ENCODE peak calls at places on chromosomes 16 and 17, in six cellular contexts. M, A, L, R, J and W are unnamed samples.

GRCh38 chr16:14302031-14302398 is 230.9 kb downstream of the MRTFB start:
- DNase-seq in M (peak), A (peak), R (peak), L (no peak), J (no peak), W (no peak)

GRCh38 chr17:42067371-42068180 is 17.2 kb upstream of the C17orf113 start:
- DNase-seq in J (peak), M (peak), L (no peak), R (peak), A (peak), W (peak)

GRCh38 chr16:8962393-8963009 is 1.2 kb downstream of the USP7 start:
- DNase-seq in L (no peak), R (no peak), A (peak), M (no peak), J (no peak), W (no peak)

GRCh38 chr16:27532088-27532810 is 17.5 kb downstream of the GTF3C1 start:
- DNase-seq in L (no peak), R (no peak), M (no peak), J (no peak), A (peak), W (no peak)

GRCh38 chr16:82954224-82954929 is 327.6 kb downstream of the CDH13 start:
- DNase-seq in M (no peak), A (no peak), L (no peak), J (no peak), R (no peak), W (no peak)

GRCh38 chr16:48887646-48888045 is 277.7 kb upstream of the N4BP1 start:
- DNase-seq in M (no peak), A (no peak), J (no peak), R (no peak), L (no peak), W (no peak)

GRCh38 chr16:89658221-89658879 is 714 bp downstream of the SPATA33 start:
- DNase-seq in A (no peak), L (no peak), M (no peak), J (no peak), R (no peak), W (no peak)

GRCh38 chr17:13024526-13025263 is 6.9 kb upstream of the ELAC2 start:
- DNase-seq in L (no peak), R (peak), A (peak), J (no peak), M (peak), W (peak)

GRCh38 chr16:81279375-81279774 is 35.4 kb upstream of the GAN start:
- DNase-seq in A (no peak), L (no peak), J (no peak), R (no peak), M (no peak), W (no peak)

GRCh38 chr16:68395806-68396205 is 52.5 kb downstream of the SMPD3 start:
- DNase-seq in R (no peak), A (no peak), L (no peak), J (no peak), M (no peak), W (no peak)

GRCh38 chr17:71441098-71441497 is 679.7 kb upstream of the SOX9 start:
- DNase-seq in L (peak), J (no peak), A (no peak), R (peak), M (no peak), W (no peak)

GRCh38 chr17:1039119-1039507 is 42.2 kb downstream of the TIMM22 start:
- DNase-seq in L (no peak), M (no peak), R (no peak), J (no peak), A (no peak), W (no peak)

GRCh38 chr17:61770043-61770442 is 93.3 kb downstream of the BRIP1 start:
- DNase-seq in J (no peak), A (no peak), R (no peak), M (no peak), L (no peak), W (no peak)

GRCh38 chr16:10945065-10945787 is 862 bp downstream of the CLEC16A start:
- DNase-seq in A (no peak), J (no peak), M (no peak), R (no peak), L (no peak), W (no peak)

GRCh38 chr16:26995522-26995921 is 71.2 kb upstream of the C16orf82 start:
- DNase-seq in A (no peak), M (no peak), L (no peak), J (no peak), R (no peak), W (no peak)

GRCh38 chr16:58684001-58684353 is 593 bp downstream of the SLC38A7 start:
- DNase-seq in L (no peak), J (no peak), A (no peak), R (no peak), M (no peak), W (no peak)

GRCh38 chr16:57865746-57866528 is 63.6 kb upstream of the KIFC3 start:
- DNase-seq in M (no peak), L (no peak), J (no peak), A (no peak), R (no peak), W (no peak)

GRCh38 chr17:29042679-29043538 is at the start of gene PIPOX:
- DNase-seq in M (no peak), J (no peak), L (no peak), A (no peak), R (no peak), W (no peak)
- TF ChIP-seq CTCF in M (no peak), J (no peak), L (peak), A (no peak), R (no peak), W (no peak)

DNA sequence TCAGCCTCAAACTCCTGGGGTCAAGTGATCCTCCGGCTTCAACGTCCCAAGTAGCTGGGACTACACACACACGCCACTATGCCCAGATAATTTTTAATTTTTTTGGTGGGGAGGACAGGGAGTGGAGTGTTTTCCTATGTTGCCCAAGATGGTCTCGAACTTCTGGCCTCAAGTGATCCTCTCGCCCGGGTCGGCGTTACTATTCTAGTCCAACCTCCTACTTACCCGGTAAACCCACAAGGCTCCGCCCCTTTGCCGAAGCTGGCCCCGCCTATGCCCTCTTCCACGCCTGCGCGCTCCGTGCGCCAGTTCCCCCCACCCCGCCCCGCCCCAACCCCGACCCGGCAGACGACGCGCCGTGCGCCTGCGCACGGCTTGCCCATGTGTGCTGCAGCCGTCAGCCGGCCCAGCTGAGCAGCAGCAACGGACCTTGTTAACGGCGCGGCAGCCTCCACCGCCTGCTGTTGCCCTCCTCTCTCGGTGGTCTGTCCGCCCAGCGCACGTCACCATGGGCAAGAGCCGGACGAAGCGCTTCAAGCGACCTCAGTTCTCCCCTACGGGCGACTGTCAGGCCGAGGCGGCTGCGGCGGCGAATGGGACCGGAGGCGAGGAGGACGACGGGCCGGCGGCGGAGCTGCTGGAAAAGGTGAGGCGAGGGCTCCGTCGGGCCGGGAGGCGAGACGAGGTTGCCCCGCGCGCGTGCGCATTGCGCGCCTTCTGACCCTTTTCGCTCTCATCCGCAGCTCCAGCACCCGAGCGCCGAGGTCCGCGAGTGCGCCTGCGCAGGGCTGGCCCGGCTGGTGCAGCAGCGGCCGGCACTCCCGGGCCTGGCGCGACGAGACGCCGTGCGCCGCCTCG is at the start of gene HEATR3:
- DNase-seq in J (peak), L (peak), R (peak), M (peak), A (peak), W (peak)
- TF ChIP-seq CTCF in J (no peak), L (no peak), R (no peak), M (no peak), A (no peak), W (no peak)

DNA sequence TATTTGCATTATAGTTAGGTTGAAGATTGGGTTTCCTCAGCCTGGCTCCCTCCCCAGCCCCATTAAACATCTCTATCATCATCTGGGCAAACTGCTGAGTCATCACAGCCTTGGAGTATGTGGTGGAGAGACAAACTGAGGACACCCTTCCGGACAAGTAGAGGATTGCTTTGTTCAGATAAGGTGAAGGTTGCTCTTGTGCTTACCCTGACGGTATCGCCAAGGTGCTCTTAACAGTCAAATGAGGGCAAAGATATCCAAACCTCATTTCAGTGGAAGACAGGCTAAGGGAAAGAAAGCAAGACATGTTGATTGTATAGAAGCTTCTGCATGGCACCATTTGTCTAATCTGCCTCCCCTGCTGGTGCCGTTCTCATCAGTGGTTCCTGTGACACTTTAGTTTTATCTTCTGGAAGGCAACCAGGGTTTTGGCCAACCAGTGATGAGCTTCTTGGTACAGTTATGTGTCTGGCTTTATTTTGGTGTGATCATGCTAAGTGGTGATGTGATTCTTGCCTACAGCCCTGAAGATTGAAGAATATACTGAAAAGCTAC is 56.9 kb upstream of the LGALS9 start:
- DNase-seq in M (no peak), L (no peak), A (no peak), R (no peak), J (no peak), W (no peak)
- TF ChIP-seq CTCF in M (no peak), L (no peak), A (no peak), R (no peak), J (no peak), W (no peak)

GRCh38 chr17:40124279-40125141 is 2.7 kb downstream of the MSL1 start:
- DNase-seq in A (no peak), R (no peak), M (no peak), J (no peak), L (no peak), W (no peak)
- TF ChIP-seq CTCF in A (no peak), R (no peak), M (no peak), J (no peak), L (no peak), W (no peak)

DNA sequence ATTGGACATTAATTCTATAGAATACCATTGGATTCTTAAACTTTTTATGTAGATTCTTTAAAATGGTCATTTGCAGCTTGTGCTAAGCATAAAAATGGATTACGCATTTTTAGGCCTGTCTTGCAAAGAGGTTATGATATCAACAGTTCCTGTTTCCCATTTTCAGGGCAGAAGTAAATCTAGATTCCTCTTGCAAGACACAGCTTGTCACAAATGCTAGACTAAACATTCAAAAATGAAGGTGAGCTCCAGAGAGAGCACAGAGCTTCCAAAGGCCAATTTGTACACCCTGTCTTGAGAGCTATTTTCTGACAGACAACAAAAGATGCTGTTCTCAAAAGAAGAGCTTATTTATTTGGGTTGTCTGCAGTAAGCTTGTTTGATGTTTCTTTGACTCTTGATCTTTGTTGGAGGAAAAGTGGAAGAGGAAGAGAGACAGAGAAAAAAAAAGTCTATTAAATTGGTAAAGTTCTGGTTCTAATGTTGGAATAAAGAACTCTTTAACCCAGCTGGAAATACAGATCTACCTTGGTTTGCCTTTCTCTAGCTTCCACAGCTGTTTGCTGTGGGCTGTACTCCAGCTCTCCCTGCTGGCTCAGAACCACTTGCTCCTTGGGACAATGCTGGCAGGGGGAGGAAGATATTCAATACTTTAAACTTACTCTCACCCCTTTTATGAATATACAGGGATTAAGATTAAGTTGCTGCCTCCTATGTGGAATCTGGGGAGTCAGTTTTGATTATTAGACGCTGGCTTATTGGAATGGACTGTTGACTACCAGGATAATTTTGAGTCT is 651.8 kb downstream of the CDH11 start:
- DNase-seq in M (no peak), R (no peak), L (no peak), A (peak), J (no peak), W (no peak)
- TF ChIP-seq CTCF in M (peak), R (no peak), L (no peak), A (no peak), J (no peak), W (no peak)

GRCh38 chr17:32875904-32876413 is 965 bp downstream of the MYO1D start:
- DNase-seq in A (no peak), L (no peak), J (no peak), R (no peak), M (no peak), W (no peak)

GRCh38 chr17:32875230-32875903 is 1.6 kb downstream of the MYO1D start:
- DNase-seq in L (no peak), R (no peak), A (no peak), M (no peak), J (no peak), W (no peak)

GRCh38 chr17:32878211-32878610 is 1.3 kb upstream of the MYO1D start:
- DNase-seq in R (no peak), L (no peak), M (peak), J (peak), A (peak), W (no peak)

GRCh38 chr17:32877164-32877764 is 340 bp upstream of the MYO1D start:
- DNase-seq in A (peak), J (peak), L (peak), R (peak), M (peak), W (peak)

DNA sequence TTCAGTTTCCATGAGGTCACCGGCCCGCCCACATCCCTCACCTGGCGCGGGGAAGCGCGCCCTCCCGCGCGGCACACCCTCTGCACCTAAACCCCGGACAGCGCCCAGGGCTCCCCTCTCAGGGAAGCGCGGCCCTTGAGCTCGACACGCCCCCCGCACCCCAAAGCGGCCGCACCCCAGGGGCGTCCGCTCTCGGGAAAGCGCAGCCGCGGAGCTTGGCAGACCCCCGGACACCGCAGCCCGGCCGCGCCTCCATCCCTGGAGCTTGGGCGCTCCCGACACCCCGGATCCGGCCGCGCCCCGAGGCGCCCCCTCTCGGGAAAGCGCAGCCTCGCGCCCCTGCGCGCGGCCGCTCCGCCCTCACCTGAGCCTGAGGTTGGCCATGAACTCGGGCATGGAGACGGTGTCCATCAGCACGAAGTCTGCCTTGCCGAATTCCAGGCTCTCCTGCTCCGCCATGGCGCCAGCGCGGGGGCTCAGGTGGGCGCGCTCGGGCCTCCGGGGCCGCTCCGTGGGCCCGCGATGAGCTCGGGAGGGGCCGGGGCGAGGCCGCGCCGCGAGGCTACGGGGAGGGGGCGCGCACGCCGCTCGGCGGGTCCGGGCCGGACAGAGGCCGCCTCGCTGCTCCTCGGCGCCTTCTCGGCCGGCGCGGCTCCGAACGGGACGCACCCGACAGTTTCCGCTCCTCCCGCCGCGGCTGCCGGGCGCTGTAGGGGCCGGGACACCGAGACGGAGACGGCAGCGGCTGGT is at the start of gene MYO1D:
- DNase-seq in L (no peak), M (peak), A (peak), R (peak), J (peak), W (peak)
- TF ChIP-seq CTCF in L (peak), M (peak), A (no peak), R (no peak), J (no peak), W (peak)

GRCh38 chr17:77375526-77375916 is 234.8 kb downstream of the SEC14L1 start:
- DNase-seq in R (no peak), A (no peak), J (no peak), L (no peak), M (no peak), W (no peak)

GRCh38 chr17:77372444-77373297 is 231.9 kb downstream of the SEC14L1 start:
- DNase-seq in L (no peak), J (peak), A (peak), R (no peak), M (peak), W (peak)

GRCh38 chr17:77373298-77374169 is 232.8 kb downstream of the SEC14L1 start:
- DNase-seq in A (peak), L (no peak), M (no peak), J (no peak), R (no peak), W (peak)

GRCh38 chr17:77375108-77375507 is 234.3 kb downstream of the SEC14L1 start:
- DNase-seq in R (no peak), J (no peak), L (no peak), M (no peak), A (no peak), W (no peak)

DNA sequence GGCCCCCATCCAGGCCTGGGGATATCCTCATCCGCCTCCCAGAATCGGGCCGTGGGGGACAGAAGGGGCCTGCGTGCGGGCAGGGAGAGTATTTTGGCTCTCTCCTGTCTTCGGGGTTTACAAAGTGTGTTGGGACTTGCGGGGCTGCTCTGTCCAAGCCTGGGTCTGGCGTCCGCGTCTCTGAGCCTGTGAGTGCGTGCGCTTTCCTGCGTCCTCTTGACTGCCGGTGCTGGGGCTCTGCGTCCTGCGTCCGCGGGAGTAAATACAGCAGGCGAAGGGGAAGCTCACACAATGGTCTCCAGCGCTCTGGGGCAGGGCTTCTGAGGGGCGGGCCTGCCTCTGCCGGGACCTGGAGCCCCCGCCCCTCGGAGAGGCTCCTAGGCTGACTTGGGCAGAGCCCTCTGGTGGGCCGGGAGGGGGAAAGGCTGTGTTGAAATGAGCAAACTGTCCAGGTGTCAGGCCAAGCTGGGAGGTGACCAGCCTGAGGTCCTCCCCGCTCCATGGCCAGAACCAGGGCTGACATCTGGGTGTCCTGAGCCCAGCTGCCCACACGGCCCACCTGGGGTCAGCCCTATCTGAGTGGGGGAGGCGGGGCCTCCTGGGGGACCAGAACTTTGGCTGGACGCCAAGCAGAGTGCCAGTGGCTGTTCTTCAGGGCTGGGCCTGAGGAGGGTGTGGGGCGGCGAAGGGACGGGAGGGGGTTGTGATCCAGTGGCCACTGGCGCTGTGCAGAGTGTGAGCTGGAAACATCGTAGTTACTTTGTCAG is 233.6 kb downstream of the SEC14L1 start:
- DNase-seq in M (peak), A (peak), L (no peak), R (no peak), J (peak), W (peak)
- TF ChIP-seq CTCF in M (peak), A (peak), L (peak), R (no peak), J (no peak), W (peak)

GRCh38 chr17:18999394-18999793 is 5.2 kb downstream of the FAM83G start:
- DNase-seq in R (no peak), A (no peak), M (no peak), L (no peak), J (no peak), W (no peak)
- TF ChIP-seq CTCF in R (no peak), A (no peak), M (no peak), L (no peak), J (no peak), W (no peak)

GRCh38 chr16:87057291-87057881 is 259.8 kb downstream of the C16orf95 start:
- DNase-seq in M (no peak), J (no peak), L (no peak), A (no peak), R (no peak), W (no peak)
- TF ChIP-seq CTCF in M (no peak), J (no peak), L (peak), A (no peak), R (no peak), W (no peak)

GRCh38 chr17:77286641-77287431 is 146.1 kb downstream of the SEC14L1 start:
- DNase-seq in J (peak), R (peak), A (peak), M (no peak), L (no peak), W (no peak)
- TF ChIP-seq CTCF in J (no peak), R (no peak), A (no peak), M (no peak), L (no peak), W (no peak)